ENCODE peak calls at places on chromosomes 2 and 18, in ten cellular contexts. E, A, M, N, P, H, Z, Q, R and X are unnamed samples.

GRCh38 chr2:238120463-238121298 is 17.8 kb upstream of the KLHL30 start:
- DNase-seq in E (peak; percentile 36), A (peak; percentile 58), M (no peak), N (no peak), P (no peak), H (peak; percentile 36), Z (no peak), Q (no peak), R (no peak), X (no peak)

GRCh38 chr2:36695746-36696415 is 626 bp upstream of the VIT start:
- DNase-seq in E (peak; percentile 74), A (peak; percentile 74), M (no peak), N (no peak), P (no peak), H (no peak), Z (peak; percentile 86), Q (no peak), R (no peak), X (no peak)

GRCh38 chr2:209425082-209426071 is 1.5 kb downstream of the MAP2 start:
- DNase-seq in E (peak; percentile 80), A (peak; percentile 41), M (peak; percentile 30), N (no peak), P (no peak), H (no peak), Z (peak; percentile 71), Q (peak; percentile 69), R (no peak), X (peak; percentile 10)

GRCh38 chr2:20682166-20682565 is 15.2 kb downstream of the GDF7 start:
- DNase-seq in E (peak; percentile 55), A (no peak), M (no peak), N (no peak), P (no peak), H (no peak), Z (peak; percentile 31), Q (no peak), R (no peak), X (no peak)

GRCh38 chr2:207746131-207746530 is 23.6 kb downstream of the FZD5 start:
- DNase-seq in E (peak; percentile 91), A (peak; percentile 81), M (peak; percentile 72), N (no peak), P (no peak), H (peak; percentile 45), Z (peak; percentile 85), Q (peak; percentile 86), R (peak; percentile 75), X (peak; percentile 49)

GRCh38 chr2:69366-70344 is 23.4 kb upstream of the FAM110C start:
- DNase-seq in E (no peak), A (no peak), M (no peak), N (no peak), P (no peak), H (peak; percentile 52), Z (no peak), Q (no peak), R (no peak), X (no peak)

GRCh38 chr2:70962885-70963878 is 15.2 kb upstream of the ANKRD53 start:
- DNase-seq in E (no peak), A (no peak), M (no peak), N (peak; percentile 53), P (peak; percentile 2), H (no peak), Z (no peak), Q (no peak), R (no peak), X (no peak)

GRCh38 chr2:109403841-109404201 is 209.9 kb downstream of the SEPTIN10 start:
- DNase-seq in E (no peak), A (no peak), M (no peak), N (no peak), P (no peak), H (no peak), Z (peak; percentile 58), Q (no peak), R (no peak), X (no peak)

GRCh38 chr2:240648155-240648649 is 22.9 kb downstream of the GPR35 start:
- DNase-seq in E (no peak), A (no peak), M (no peak), N (peak; percentile 56), P (no peak), H (no peak), Z (no peak), Q (no peak), R (no peak), X (no peak)

GRCh38 chr2:212770240-212770639 is 231.6 kb upstream of the ERBB4 start:
- DNase-seq in E (no peak), A (no peak), M (no peak), N (no peak), P (no peak), H (no peak), Z (peak; percentile 2), Q (no peak), R (no peak), X (no peak)
- H3K4me3 ChIP-seq in E (no peak overlapping the region), A (no peak overlapping the region), M (no peak overlapping the region), N (no peak overlapping the region), P (no peak overlapping the region), H (no peak overlapping the region), Z (no peak overlapping the region), Q (no peak overlapping the region), R (no peak overlapping the region), X (no peak overlapping the region)

GRCh38 chr2:97992836-97993825 is 2.6 kb downstream of the TMEM131 start:
- DNase-seq in E (no peak), A (no peak), M (no peak), N (no peak), P (no peak), H (no peak), Z (peak; percentile 56), Q (no peak), R (no peak), X (no peak)
- H3K4me3 ChIP-seq in E (no peak overlapping the region), A (peak overlapping the region; percentile 93), M (no peak overlapping the region), N (peak overlapping the region; percentile 91), P (no peak overlapping the region), H (peak overlapping the region; percentile 87), Z (peak overlapping the region; percentile 93), Q (peak overlapping the region; percentile 86), R (peak overlapping the region; percentile 72), X (no peak overlapping the region)

GRCh38 chr2:8243748-8244147 is 438.1 kb upstream of the ID2 start:
- DNase-seq in E (no peak), A (no peak), M (no peak), N (no peak), P (no peak), H (no peak), Z (no peak), Q (no peak), R (no peak), X (no peak)
- H3K4me3 ChIP-seq in E (no peak overlapping the region), A (no peak overlapping the region), M (no peak overlapping the region), N (no peak overlapping the region), P (no peak overlapping the region), H (no peak overlapping the region), Z (no peak overlapping the region), Q (no peak overlapping the region), R (no peak overlapping the region), X (no peak overlapping the region)

GRCh38 chr18:74171910-74172606 is 23.7 kb downstream of the TIMM21 start:
- DNase-seq in E (peak; percentile 24), A (peak; percentile 12), M (no peak), N (no peak), P (no peak), H (no peak), Z (no peak), Q (no peak), R (no peak), X (no peak)
- H3K4me3 ChIP-seq in E (no peak overlapping the region), A (peak overlapping the region; percentile 16), M (no peak overlapping the region), N (no peak overlapping the region), P (no peak overlapping the region), H (peak overlapping the region; percentile 42), Z (no peak overlapping the region), Q (peak overlapping the region; percentile 20), R (no peak overlapping the region), X (no peak overlapping the region)

GRCh38 chr2:15047184-15047583 is 414.7 kb downstream of the LRATD1 start:
- DNase-seq in E (no peak), A (no peak), M (no peak), N (no peak), P (no peak), H (no peak), Z (no peak), Q (no peak), R (no peak), X (no peak)
- H3K4me3 ChIP-seq in E (no peak overlapping the region), A (no peak overlapping the region), M (no peak overlapping the region), N (no peak overlapping the region), P (no peak overlapping the region), H (no peak overlapping the region), Z (no peak overlapping the region), Q (no peak overlapping the region), R (no peak overlapping the region), X (no peak overlapping the region)

GRCh38 chr2:74860521-74860920 is 26.6 kb downstream of the HK2 start:
- DNase-seq in E (peak; percentile 26), A (no peak), M (no peak), N (no peak), P (no peak), H (no peak), Z (no peak), Q (no peak), R (no peak), X (no peak)
- H3K4me3 ChIP-seq in E (no peak overlapping the region), A (no peak overlapping the region), M (no peak overlapping the region), N (no peak overlapping the region), P (no peak overlapping the region), H (no peak overlapping the region), Z (no peak overlapping the region), Q (no peak overlapping the region), R (no peak overlapping the region), X (no peak overlapping the region)